ENCODE peak calls at places on chromosomes 4 and X, in nine cellular contexts. One of them, this sample, is unnamed.

GRCh38 chr4:11768251-11768972 is 339.7 kb upstream of the HS3ST1 start:
- DNase-seq in HTR-8/SVneo: no peak
- DNase-seq in NCI-H2171: no peak
- DNase-seq in lung: no peak
- DNase-seq in frontal cortex: no peak
- DNase-seq in Right ventricle myocardium superior: no peak
- DNase-seq in esophagus squamous epithelium: no peak
- DNase-seq in endodermal cell: no peak
- DNase-seq in GM04504: no peak
- DNase-seq in this sample: no peak

GRCh38 chr4:69831646-69832325 is 28.2 kb downstream of the SULT1E1 start:
- DNase-seq in HTR-8/SVneo: no peak
- DNase-seq in NCI-H2171: no peak
- DNase-seq in lung: no peak
- DNase-seq in frontal cortex: no peak
- DNase-seq in Right ventricle myocardium superior: peak; percentile 52
- DNase-seq in esophagus squamous epithelium: no peak
- DNase-seq in endodermal cell: no peak
- DNase-seq in GM04504: no peak
- DNase-seq in this sample: no peak

GRCh38 chr4:147054241-147054902 is 108.7 kb upstream of the TTC29 start:
- DNase-seq in HTR-8/SVneo: no peak
- DNase-seq in NCI-H2171: no peak
- DNase-seq in lung: no peak
- DNase-seq in frontal cortex: no peak
- DNase-seq in Right ventricle myocardium superior: no peak
- DNase-seq in esophagus squamous epithelium: no peak
- DNase-seq in endodermal cell: no peak
- DNase-seq in GM04504: no peak
- DNase-seq in this sample: no peak

GRCh38 chr4:18756661-18757060 is 735.1 kb upstream of the LCORL start:
- DNase-seq in HTR-8/SVneo: no peak
- DNase-seq in NCI-H2171: no peak
- DNase-seq in lung: no peak
- DNase-seq in frontal cortex: no peak
- DNase-seq in Right ventricle myocardium superior: no peak
- DNase-seq in esophagus squamous epithelium: no peak
- DNase-seq in endodermal cell: no peak
- DNase-seq in GM04504: no peak
- DNase-seq in this sample: no peak

GRCh38 chr4:104728380-104729122 is 233.9 kb upstream of the CXXC4 start:
- DNase-seq in HTR-8/SVneo: peak; percentile 1
- DNase-seq in NCI-H2171: no peak
- DNase-seq in lung: no peak
- DNase-seq in frontal cortex: peak; percentile 6
- DNase-seq in Right ventricle myocardium superior: no peak
- DNase-seq in esophagus squamous epithelium: no peak
- DNase-seq in endodermal cell: no peak
- DNase-seq in GM04504: no peak
- DNase-seq in this sample: peak; percentile 81

GRCh38 chrX:24153796-24154189 is 4.3 kb downstream of the ZFX start:
- DNase-seq in HTR-8/SVneo: no peak
- DNase-seq in NCI-H2171: no peak
- DNase-seq in lung: no peak
- DNase-seq in frontal cortex: no peak
- DNase-seq in Right ventricle myocardium superior: no peak
- DNase-seq in esophagus squamous epithelium: no peak
- DNase-seq in endodermal cell: no peak
- DNase-seq in GM04504: no peak
- DNase-seq in this sample: no peak

GRCh38 chr4:182310316-182310715 is 67.1 kb downstream of the TENM3 start:
- DNase-seq in HTR-8/SVneo: no peak
- DNase-seq in NCI-H2171: no peak
- DNase-seq in lung: no peak
- DNase-seq in frontal cortex: no peak
- DNase-seq in Right ventricle myocardium superior: no peak
- DNase-seq in esophagus squamous epithelium: no peak
- DNase-seq in endodermal cell: no peak
- DNase-seq in GM04504: no peak
- DNase-seq in this sample: no peak

GRCh38 chr4:175891863-175892262 is 79.8 kb upstream of the GPM6A start:
- DNase-seq in HTR-8/SVneo: peak; percentile 31
- DNase-seq in NCI-H2171: no peak
- DNase-seq in lung: no peak
- DNase-seq in frontal cortex: no peak
- DNase-seq in Right ventricle myocardium superior: no peak
- DNase-seq in esophagus squamous epithelium: no peak
- DNase-seq in endodermal cell: no peak
- DNase-seq in GM04504: no peak
- DNase-seq in this sample: no peak

GRCh38 chrX:55119712-55120111 is 30.9 kb downstream of the PAGE2 start:
- DNase-seq in HTR-8/SVneo: no peak
- DNase-seq in NCI-H2171: no peak
- DNase-seq in lung: no peak
- DNase-seq in frontal cortex: no peak
- DNase-seq in Right ventricle myocardium superior: no peak
- DNase-seq in esophagus squamous epithelium: no peak
- DNase-seq in endodermal cell: no peak
- DNase-seq in GM04504: no peak
- DNase-seq in this sample: no peak

GRCh38 chr4:187615972-187616371 is 379.6 kb upstream of the ZFP42 start:
- DNase-seq in HTR-8/SVneo: no peak
- DNase-seq in NCI-H2171: no peak
- DNase-seq in lung: no peak
- DNase-seq in frontal cortex: no peak
- DNase-seq in Right ventricle myocardium superior: no peak
- DNase-seq in esophagus squamous epithelium: no peak
- DNase-seq in endodermal cell: no peak
- DNase-seq in GM04504: no peak
- DNase-seq in this sample: no peak

GRCh38 chr4:104940927-104941326 is 205.7 kb upstream of the TET2 start:
- DNase-seq in HTR-8/SVneo: no peak
- DNase-seq in NCI-H2171: no peak
- DNase-seq in lung: no peak
- DNase-seq in frontal cortex: no peak
- DNase-seq in Right ventricle myocardium superior: no peak
- DNase-seq in esophagus squamous epithelium: no peak
- DNase-seq in endodermal cell: no peak
- DNase-seq in GM04504: no peak
- DNase-seq in this sample: no peak

GRCh38 chrX:136250191-136251041 is 784 bp downstream of the MAP7D3 start:
- DNase-seq in HTR-8/SVneo: no peak
- DNase-seq in NCI-H2171: no peak
- DNase-seq in lung: no peak
- DNase-seq in frontal cortex: peak; percentile 22
- DNase-seq in Right ventricle myocardium superior: no peak
- DNase-seq in esophagus squamous epithelium: no peak
- DNase-seq in endodermal cell: peak; percentile 56
- DNase-seq in GM04504: no peak
- DNase-seq in this sample: no peak

GRCh38 chr4:60209588-60209987 is 990.5 kb upstream of the ADGRL3 start:
- DNase-seq in HTR-8/SVneo: no peak
- DNase-seq in NCI-H2171: no peak
- DNase-seq in lung: no peak
- DNase-seq in frontal cortex: no peak
- DNase-seq in Right ventricle myocardium superior: no peak
- DNase-seq in esophagus squamous epithelium: no peak
- DNase-seq in endodermal cell: no peak
- DNase-seq in GM04504: no peak
- DNase-seq in this sample: no peak

This sample was measured in skeletal muscle cell.